ENCODE peak calls at places on chromosomes 12 and 14, in six cellular contexts. P is mucosa of descending colon, E is GM12865, H is heart right ventricle, A is spleen, D is endodermal cell. B is an unnamed sample.

GRCh38 chr12:95545731-95546490 is 5.4 kb downstream of the USP44 start:
- DNase-seq in H (no peak), A (no peak), D (no peak), E (no peak), P (no peak), B (no peak)

GRCh38 chr12:2052861-2053674 is at the start of gene CACNA1C:
- DNase-seq in E (peak; percentile 26), P (no peak), A (peak; percentile 82), H (peak; percentile 71), D (peak; percentile 91), B (peak; percentile 52)

GRCh38 chr12:32110417-32110816 is 3.8 kb downstream of the BICD1 start:
- DNase-seq in A (no peak), E (no peak), P (no peak), H (no peak), D (no peak), B (no peak)

GRCh38 chr12:124916370-124917134 is 2.1 kb upstream of the UBC start:
- DNase-seq in A (peak; percentile 71), D (peak; percentile 81), P (no peak), H (no peak), E (peak; percentile 68), B (peak; percentile 94)

GRCh38 chr12:111753144-111753881 is 13.4 kb upstream of the ALDH2 start:
- DNase-seq in D (peak; percentile 92), H (peak; percentile 71), P (peak; percentile 69), A (peak; percentile 86), E (peak; percentile 61), B (peak; percentile 32)

GRCh38 chr14:55843718-55844403 is 263.9 kb downstream of the KTN1 start:
- DNase-seq in E (no peak), A (no peak), D (no peak), P (no peak), H (no peak), B (peak; percentile 22)

GRCh38 chr14:91015435-91015834 is 45.0 kb downstream of the RPS6KA5 start:
- DNase-seq in A (no peak), H (no peak), E (no peak), D (no peak), P (no peak), B (no peak)

GRCh38 chr12:91920276-91920675 is 225.4 kb downstream of the BTG1 start:
- DNase-seq in A (no peak), E (no peak), P (no peak), H (no peak), D (no peak), B (no peak)

GRCh38 chr14:23413681-23414080 is 5.6 kb upstream of the MYH6 start:
- DNase-seq in P (no peak), D (no peak), H (no peak), E (no peak), A (no peak), B (no peak)

GRCh38 chr12:12890492-12890814 is 909 bp upstream of the GPRC5A start:
- DNase-seq in H (no peak), A (no peak), D (no peak), P (no peak), E (no peak), B (no peak)

GRCh38 chr12:12893438-12893837 is 2.1 kb downstream of the GPRC5A start:
- DNase-seq in A (no peak), E (no peak), P (no peak), D (no peak), H (no peak), B (no peak)

GRCh38 chr12:12890815-12891645 is at the start of gene GPRC5A:
- DNase-seq in P (peak; percentile 92), A (peak; percentile 79), D (peak; percentile 93), E (peak; percentile 21), H (peak; percentile 74), B (peak; percentile 98)

GRCh38 chr12:12891646-12892355 is 439 bp downstream of the GPRC5A start:
- DNase-seq in D (no peak), E (no peak), A (no peak), H (no peak), P (no peak), B (no peak)

DNA sequence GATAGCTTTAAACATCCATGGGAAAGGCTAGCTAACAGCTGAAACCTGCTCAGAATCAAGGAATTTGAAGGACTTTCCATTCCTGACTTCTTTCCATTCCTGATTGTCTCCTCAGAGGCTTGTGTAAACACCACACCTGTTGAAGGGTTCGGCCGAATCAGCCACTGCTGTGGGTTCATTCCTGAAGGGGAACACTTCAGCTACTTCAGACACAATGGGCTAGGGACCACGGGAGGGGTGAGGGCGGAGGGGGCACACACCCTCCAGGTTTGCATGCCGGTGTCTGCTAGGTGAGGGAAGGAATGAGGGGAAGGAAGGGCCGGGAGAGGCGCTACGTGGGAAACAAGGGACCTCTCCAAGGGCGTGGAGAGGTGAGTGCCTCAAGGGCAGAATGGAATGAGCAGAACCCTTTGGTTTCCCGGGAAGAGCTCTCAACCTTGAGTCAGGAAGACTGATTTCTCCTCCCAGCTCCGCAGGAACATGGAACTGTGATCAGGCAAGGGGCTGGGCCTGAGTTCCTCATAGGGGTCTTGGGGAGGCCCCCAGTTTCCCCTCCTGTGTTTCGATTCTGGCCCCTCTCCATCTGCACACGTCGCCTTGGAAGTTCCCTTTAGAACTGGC is 1.4 kb downstream of the GPRC5A start:
- DNase-seq in D (peak; percentile 69), E (no peak), H (no peak), A (no peak), P (no peak), B (no peak)
- H3K4me3 ChIP-seq in D (no peak overlapping the region), E (no peak overlapping the region), H (no peak overlapping the region), A (no peak overlapping the region), P (peak overlapping the region; percentile 22), B (peak overlapping the region; percentile 56)

GRCh38 chr14:21185506-21185905 is 29.6 kb upstream of the OR5AU1 start:
- DNase-seq in D (no peak), P (no peak), A (no peak), E (no peak), H (no peak), B (peak; percentile 49)

DNA sequence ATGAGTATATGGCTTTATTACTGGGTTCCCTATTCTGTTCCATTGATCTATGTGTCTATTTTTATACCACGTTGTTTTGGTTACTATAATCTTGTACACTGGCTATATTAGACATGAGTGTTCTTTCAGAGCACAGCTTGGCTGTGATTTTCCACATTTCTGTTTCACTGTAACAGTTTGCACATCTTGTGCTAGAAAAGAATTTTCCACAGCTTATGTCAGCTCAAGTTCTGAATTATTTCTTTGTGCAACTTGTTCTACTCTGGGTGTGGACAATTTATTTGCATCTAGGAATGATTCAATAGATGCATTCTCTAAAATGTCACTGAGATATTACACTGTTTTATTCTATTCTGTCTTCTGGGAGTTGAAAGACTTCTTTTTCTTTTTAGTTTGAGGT is 28.4 kb upstream of the OR5AU1 start:
- DNase-seq in H (no peak), D (no peak), P (no peak), A (no peak), E (no peak), B (no peak)
- H3K4me3 ChIP-seq in H (no peak overlapping the region), D (no peak overlapping the region), P (no peak overlapping the region), A (no peak overlapping the region), E (no peak overlapping the region), B (no peak overlapping the region)

GRCh38 chr12:21428241-21428640 is 9.2 kb upstream of the PYROXD1 start:
- DNase-seq in P (no peak), E (no peak), A (no peak), H (no peak), D (no peak), B (peak; percentile 54)
- H3K4me3 ChIP-seq in P (no peak overlapping the region), E (no peak overlapping the region), A (no peak overlapping the region), H (no peak overlapping the region), D (no peak overlapping the region), B (no peak overlapping the region)

GRCh38 chr14:21106506-21107359 is 5.9 kb downstream of the TMEM253 start:
- DNase-seq in P (peak; percentile 80), A (peak; percentile 91), E (peak; percentile 85), H (peak; percentile 83), D (peak; percentile 95), B (peak; percentile 77)
- H3K4me3 ChIP-seq in P (no peak overlapping the region), A (no peak overlapping the region), E (no peak overlapping the region), H (peak overlapping the region; percentile 1), D (no peak overlapping the region), B (no peak overlapping the region)

B was measured in astrocyte of the spinal cord.